ENCODE peak calls at places on chromosomes 12 and 14, in five cellular contexts. O is left cardiac atrium, M is SW480, D is ascending aorta, W is HTR-8/SVneo. H is an unnamed sample.

GRCh38 chr14:66624319-66624937 is 116.5 kb downstream of the GPHN start:
- DNase-seq in D (no peak), W (peak), O (peak), M (peak), H (no peak)

GRCh38 chr12:109916045-109916444 is 16.0 kb downstream of the TCHP start:
- DNase-seq in M (no peak), O (no peak), D (no peak), W (no peak), H (no peak)

GRCh38 chr14:72758420-72758819 is 135.5 kb downstream of the DPF3 start:
- DNase-seq in M (no peak), O (no peak), D (no peak), W (no peak), H (no peak)

GRCh38 chr12:6312529-6313325 is 2.2 kb downstream of the PLEKHG6 start:
- DNase-seq in O (no peak), W (peak), M (peak), D (no peak), H (peak)

GRCh38 chr14:92516966-92517350 is 3.4 kb downstream of the RIN3 start:
- DNase-seq in W (no peak), D (no peak), M (no peak), O (no peak), H (no peak)

GRCh38 chr14:61470261-61470953 is 149.0 kb downstream of the PRKCH start:
- DNase-seq in W (peak), O (peak), D (no peak), M (peak), H (peak)

GRCh38 chr12:2183556-2184541 is 131.1 kb downstream of the CACNA1C start:
- DNase-seq in W (peak), D (no peak), O (no peak), M (no peak), H (no peak)

GRCh38 chr14:105196228-105196960 is 15.3 kb upstream of the NUDT14 start:
- DNase-seq in M (no peak), O (peak), D (no peak), W (no peak), H (no peak)

GRCh38 chr12:84822541-84822940 is 90.1 kb downstream of the SLC6A15 start:
- DNase-seq in D (no peak), W (no peak), O (no peak), M (no peak), H (no peak)

GRCh38 chr14:33962016-33962415 is 11.1 kb upstream of the EGLN3 start:
- DNase-seq in M (no peak), W (no peak), D (no peak), O (no peak), H (no peak)

GRCh38 chr14:77830692-77831091 is 30.8 kb downstream of the ADCK1 start:
- DNase-seq in O (no peak), M (peak), D (no peak), W (no peak), H (no peak)

GRCh38 chr14:90605430-90605829 is 208.6 kb downstream of the CALM1 start:
- DNase-seq in D (no peak), O (no peak), M (no peak), W (no peak), H (no peak)

GRCh38 chr14:99280852-99281251 is 8.9 kb upstream of the BCL11B start:
- DNase-seq in D (no peak), O (no peak), W (no peak), M (no peak), H (no peak)

GRCh38 chr12:5453471-5453870 is 21.6 kb downstream of the NTF3 start:
- DNase-seq in O (no peak), W (no peak), D (no peak), M (no peak), H (no peak)

GRCh38 chr12:97038859-97039258 is 131.8 kb downstream of the NEDD1 start:
- DNase-seq in O (no peak), W (no peak), D (no peak), M (peak), H (no peak)

H was measured in lung.